ENCODE peak calls at places on chromosomes 16 and 17, in eight cellular contexts. Y is heart left ventricle; Q is CD8-positive, alpha-beta T cell; L is neural progenitor cell; N is cardiac muscle cell; O is aorta; G is stomach; V is naive thymus-derived CD4-positive, alpha-beta T cell. D is an unnamed sample.

GRCh38 chr17:72811976-72812687 is 280.4 kb downstream of the SLC39A11 start:
- DNase-seq in Y (no peak), Q (no peak), L (no peak), N (no peak), O (no peak), G (no peak), V (no peak), D (no peak)

GRCh38 chr16:8167436-8167835 is 422.9 kb downstream of the TMEM114 start:
- DNase-seq in Y (no peak), Q (no peak), L (no peak), N (no peak), O (no peak), G (no peak), V (no peak), D (no peak)

GRCh38 chr16:75588716-75589115 is 22.5 kb downstream of the GABARAPL2 start:
- DNase-seq in Y (no peak), Q (no peak), L (no peak), N (no peak), O (no peak), G (no peak), V (no peak), D (no peak)

GRCh38 chr17:67221062-67221998 is 23.7 kb downstream of the HELZ start:
- DNase-seq in Y (no peak), Q (no peak), L (peak; percentile 39), N (peak; percentile 48), O (no peak), G (no peak), V (peak; percentile 56), D (peak; percentile 60)

GRCh38 chr17:50064253-50064991 is 8.5 kb downstream of the ITGA3 start:
- DNase-seq in Y (peak; percentile 79), Q (no peak), L (no peak), N (peak; percentile 56), O (peak; percentile 90), G (no peak), V (no peak), D (no peak)

GRCh38 chr17:70006159-70006558 is 68.9 kb upstream of the KCNJ16 start:
- DNase-seq in Y (no peak), Q (no peak), L (no peak), N (no peak), O (no peak), G (no peak), V (no peak), D (no peak)

GRCh38 chr16:396605-397004 is 394 bp upstream of the NME4 start:
- DNase-seq in Y (no peak), Q (no peak), L (peak; percentile 75), N (peak; percentile 68), O (no peak), G (no peak), V (peak; percentile 24), D (peak; percentile 78)

GRCh38 chr17:79216826-79217225 is 142.2 kb downstream of the ENGASE start:
- DNase-seq in Y (peak; percentile 49), Q (no peak), L (no peak), N (no peak), O (no peak), G (no peak), V (no peak), D (no peak)

GRCh38 chr17:58513391-58513912 is 986 bp downstream of the MTMR4 start:
- DNase-seq in Y (no peak), Q (no peak), L (peak; percentile 27), N (no peak), O (no peak), G (no peak), V (no peak), D (peak; percentile 51)

GRCh38 chr16:67965668-67966548 is 2.5 kb downstream of the SLC12A4 start:
- DNase-seq in Y (no peak), Q (no peak), L (no peak), N (no peak), O (no peak), G (no peak), V (no peak), D (peak; percentile 64)

GRCh38 chr17:76584427-76585047 is 1.1 kb downstream of the ST6GALNAC2 start:
- DNase-seq in Y (no peak), Q (no peak), L (peak; percentile 60), N (no peak), O (no peak), G (no peak), V (no peak), D (no peak)

GRCh38 chr17:56699186-56699895 is 105.8 kb downstream of the NOG start:
- DNase-seq in Y (no peak), Q (no peak), L (peak; percentile 88), N (peak; percentile 68), O (peak; percentile 74), G (peak; percentile 32), V (no peak), D (no peak)

GRCh38 chr16:23257682-23258081 is 44.4 kb upstream of the SCNN1B start:
- DNase-seq in Y (no peak), Q (no peak), L (no peak), N (no peak), O (no peak), G (no peak), V (no peak), D (no peak)

GRCh38 chr17:75325827-75326586 is 36.8 kb upstream of the SLC25A19 start:
- DNase-seq in Y (no peak), Q (no peak), L (no peak), N (no peak), O (peak; percentile 55), G (no peak), V (no peak), D (no peak)

GRCh38 chr17:74892013-74892841 is 1.2 kb downstream of the FADS6 start:
- DNase-seq in Y (no peak), Q (no peak), L (no peak), N (no peak), O (no peak), G (no peak), V (no peak), D (peak; percentile 31)

GRCh38 chr17:58452738-58453137 is 35.4 kb upstream of the RNF43 start:
- DNase-seq in Y (no peak), Q (no peak), L (no peak), N (no peak), O (no peak), G (no peak), V (no peak), D (no peak)

GRCh38 chr17:78933025-78933958 is 8.1 kb upstream of the TIMP2 start:
- DNase-seq in Y (peak; percentile 80), Q (no peak), L (no peak), N (no peak), O (peak; percentile 89), G (peak; percentile 64), V (no peak), D (peak; percentile 65)

GRCh38 chr17:75645889-75646625 is 12.8 kb downstream of the SMIM5 start:
- DNase-seq in Y (peak; percentile 60), Q (no peak), L (no peak), N (no peak), O (no peak), G (peak; percentile 94), V (no peak), D (no peak)

GRCh38 chr16:87661561-87661960 is 59.3 kb downstream of the JPH3 start:
- DNase-seq in Y (peak; percentile 58), Q (no peak), L (peak; percentile 83), N (peak; percentile 80), O (peak; percentile 66), G (no peak), V (peak; percentile 4), D (no peak)

GRCh38 chr17:17730250-17730935 is 49.1 kb downstream of the RAI1 start:
- DNase-seq in Y (no peak), Q (no peak), L (no peak), N (no peak), O (peak; percentile 46), G (no peak), V (no peak), D (no peak)
- H3K27ac ChIP-seq in Y (peak overlapping the region; percentile 16), Q (no peak overlapping the region), L (no peak overlapping the region), N (no peak overlapping the region), O (no peak overlapping the region), G (no peak overlapping the region), V (no peak overlapping the region), D (no peak overlapping the region)

GRCh38 chr17:81130385-81131288 is 34.7 kb upstream of the PVALEF start:
- DNase-seq in Y (no peak), Q (no peak), L (peak; percentile 62), N (no peak), O (no peak), G (no peak), V (no peak), D (no peak)

GRCh38 chr17:81131486-81132196 is 33.7 kb upstream of the PVALEF start:
- DNase-seq in Y (no peak), Q (no peak), L (no peak), N (no peak), O (no peak), G (peak; percentile 53), V (no peak), D (no peak)

GRCh38 chr17:81134064-81134781 is 31.1 kb upstream of the PVALEF start:
- DNase-seq in Y (no peak), Q (no peak), L (no peak), N (no peak), O (no peak), G (no peak), V (no peak), D (no peak)

GRCh38 chr17:81132197-81132540 is 33.1 kb upstream of the PVALEF start:
- DNase-seq in Y (no peak), Q (no peak), L (no peak), N (no peak), O (no peak), G (no peak), V (no peak), D (no peak)

GRCh38 chr17:81132770-81133723 is 32.3 kb upstream of the PVALEF start:
- DNase-seq in Y (no peak), Q (no peak), L (no peak), N (no peak), O (no peak), G (no peak), V (no peak), D (no peak)
- H3K4me3 ChIP-seq in Y (no peak overlapping the region), Q (no peak overlapping the region), L (no peak overlapping the region), N (no peak overlapping the region), O (no peak overlapping the region), G (no peak overlapping the region), V (no peak overlapping the region), D (no peak overlapping the region)

DNA sequence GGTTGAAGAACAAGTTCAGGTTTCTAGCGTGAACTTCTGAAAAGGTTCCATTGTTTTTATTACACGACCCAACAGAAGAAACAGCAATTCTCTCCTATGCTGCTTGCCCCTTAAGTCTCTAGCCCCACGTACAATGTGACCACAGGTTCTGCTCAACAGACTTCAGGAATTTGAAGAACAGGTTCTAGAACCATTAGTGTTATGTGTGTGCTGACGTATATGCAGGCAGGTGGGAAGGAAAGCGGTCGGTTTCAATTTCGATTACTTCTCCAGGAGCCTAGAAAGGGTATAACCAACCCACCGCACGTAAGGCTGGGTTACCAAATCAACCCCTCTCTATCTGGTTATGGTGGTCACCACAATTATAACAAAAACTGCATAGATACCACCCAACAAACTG is 39.4 kb downstream of the XPO6 start:
- DNase-seq in Y (no peak), Q (no peak), L (no peak), N (no peak), O (no peak), G (no peak), V (no peak), D (no peak)
- H3K27ac ChIP-seq in Y (no peak overlapping the region), Q (no peak overlapping the region), L (no peak overlapping the region), N (no peak overlapping the region), O (no peak overlapping the region), G (no peak overlapping the region), V (peak overlapping the region; percentile 47), D (no peak overlapping the region)

DNA sequence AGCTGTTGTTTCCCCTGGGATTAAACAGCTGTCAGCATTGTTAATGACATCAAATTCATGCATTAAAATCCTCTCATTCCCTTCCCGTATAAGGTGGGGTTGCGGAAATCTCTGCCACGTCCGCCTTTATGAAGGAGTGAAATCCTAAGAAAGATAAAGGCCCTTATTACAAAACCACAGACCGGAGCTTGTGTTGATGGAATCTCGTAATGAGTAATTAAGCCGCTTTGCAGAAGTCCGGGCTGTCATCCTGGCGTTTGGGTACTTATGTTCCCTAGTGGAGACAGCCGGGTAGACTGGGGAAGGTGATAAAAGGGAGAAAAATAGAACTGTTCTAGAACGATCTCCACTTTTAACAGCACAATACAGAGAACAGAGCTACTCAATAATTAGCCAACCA is 627.5 kb downstream of the MAF start:
- DNase-seq in Y (no peak), Q (no peak), L (no peak), N (peak; percentile 30), O (no peak), G (no peak), V (no peak), D (peak; percentile 74)
- H3K4me3 ChIP-seq in Y (no peak overlapping the region), Q (no peak overlapping the region), L (no peak overlapping the region), N (no peak overlapping the region), O (no peak overlapping the region), G (no peak overlapping the region), V (no peak overlapping the region), D (peak overlapping the region; percentile 31)

D was measured in WERI-Rb-1.